ENCODE peak calls at places on chromosomes 6 and 20, in eight cellular contexts. N, M, Q, H, T, B, J and K are unnamed samples.

GRCh38 chr20:57999465-58000111 is 228.9 kb downstream of the ANKRD60 start:
- DNase-seq in N (no peak), M (peak; percentile 38), Q (no peak), H (no peak), T (no peak), B (peak; percentile 58), J (no peak), K (peak; percentile 71)

GRCh38 chr6:20302702-20303251 is 90.5 kb upstream of the MBOAT1 start:
- DNase-seq in N (no peak), M (no peak), Q (no peak), H (no peak), T (no peak), B (no peak), J (no peak), K (no peak)

GRCh38 chr6:9039258-9039657 is 603.9 kb upstream of the SLC35B3 start:
- DNase-seq in N (no peak), M (no peak), Q (no peak), H (no peak), T (no peak), B (no peak), J (no peak), K (no peak)

GRCh38 chr6:41187924-41188886 is 12.7 kb downstream of the TREML2 start:
- DNase-seq in N (no peak), M (no peak), Q (no peak), H (no peak), T (no peak), B (no peak), J (no peak), K (no peak)

GRCh38 chr6:92196320-92196719 is 1223.0 kb downstream of the EPHA7 start:
- DNase-seq in N (no peak), M (no peak), Q (no peak), H (no peak), T (no peak), B (no peak), J (peak; percentile 44), K (no peak)

GRCh38 chr20:8909596-8909995 is 159.3 kb upstream of the PLCB4 start:
- DNase-seq in N (no peak), M (no peak), Q (no peak), H (no peak), T (no peak), B (no peak), J (no peak), K (no peak)

GRCh38 chr6:25227854-25228253 is 51.3 kb upstream of the CARMIL1 start:
- DNase-seq in N (no peak), M (no peak), Q (no peak), H (no peak), T (no peak), B (no peak), J (no peak), K (no peak)

GRCh38 chr6:168075787-168076202 is 3.2 kb downstream of the FRMD1 start:
- DNase-seq in N (no peak), M (no peak), Q (no peak), H (no peak), T (no peak), B (no peak), J (no peak), K (no peak)

GRCh38 chr6:47187108-47187507 is 122.6 kb downstream of the TNFRSF21 start:
- DNase-seq in N (no peak), M (no peak), Q (no peak), H (no peak), T (no peak), B (no peak), J (no peak), K (no peak)

GRCh38 chr6:13068558-13069210 is 259.7 kb downstream of the TBC1D7 start:
- DNase-seq in N (no peak), M (no peak), Q (no peak), H (no peak), T (no peak), B (no peak), J (no peak), K (no peak)

GRCh38 chr20:57688864-57689263 is 21.0 kb downstream of the PMEPA1 start:
- DNase-seq in N (no peak), M (peak; percentile 49), Q (no peak), H (no peak), T (no peak), B (no peak), J (no peak), K (no peak)

GRCh38 chr6:168133186-168133585 is 54.2 kb upstream of the FRMD1 start:
- DNase-seq in N (no peak), M (peak; percentile 34), Q (no peak), H (no peak), T (no peak), B (no peak), J (no peak), K (no peak)

GRCh38 chr6:169420912-169421543 is 167.4 kb upstream of the THBS2 start:
- DNase-seq in N (peak; percentile 1), M (no peak), Q (peak; percentile 26), H (peak; percentile 49), T (peak; percentile 19), B (no peak), J (peak; percentile 50), K (no peak)
- TF ChIP-seq CTCF in N (peak; percentile 39), M (peak; percentile 49), Q (peak; percentile 69), H (peak; percentile 58), T (peak; percentile 25), B (no peak), J (peak; percentile 21), K (no peak)

GRCh38 chr20:13953227-13953626 is 37.2 kb downstream of the SEL1L2 start:
- DNase-seq in N (no peak), M (no peak), Q (no peak), H (peak; percentile 13), T (peak; percentile 24), B (no peak), J (no peak), K (no peak)
- TF ChIP-seq CTCF in N (peak; percentile 61), M (no peak), Q (peak; percentile 54), H (peak; percentile 14), T (peak; percentile 32), B (no peak), J (peak; percentile 31), K (no peak)

DNA sequence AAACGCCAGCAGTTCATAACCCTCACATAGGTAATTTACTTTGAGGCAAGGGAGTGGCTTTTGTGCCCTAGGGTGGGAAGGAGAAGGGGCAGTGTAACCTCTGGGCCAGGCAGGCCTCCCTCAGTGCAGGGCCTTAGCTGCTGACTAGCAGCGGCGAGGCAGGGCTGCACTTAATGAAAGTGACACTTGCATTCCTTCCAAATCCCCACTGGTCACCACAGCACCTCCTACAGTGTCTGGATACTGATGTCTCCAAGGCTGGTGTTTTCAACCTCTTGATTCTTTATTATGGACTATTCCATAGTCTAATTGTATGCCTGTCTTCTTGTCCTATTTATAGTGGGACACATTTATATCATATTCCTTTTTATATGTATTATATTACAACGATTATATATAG is 152.7 kb downstream of the LY86 start:
- DNase-seq in N (no peak), M (no peak), Q (no peak), H (peak; percentile 27), T (no peak), B (no peak), J (no peak), K (no peak)
- TF ChIP-seq CTCF in N (no peak), M (no peak), Q (no peak), H (no peak), T (no peak), B (no peak), J (no peak), K (no peak)

GRCh38 chr20:36784116-36784515 is 10.6 kb upstream of the DSN1 start:
- DNase-seq in N (no peak), M (no peak), Q (no peak), H (no peak), T (no peak), B (no peak), J (no peak), K (no peak)
- TF ChIP-seq CTCF in N (no peak), M (no peak), Q (no peak), H (no peak), T (no peak), B (no peak), J (no peak), K (no peak)

DNA sequence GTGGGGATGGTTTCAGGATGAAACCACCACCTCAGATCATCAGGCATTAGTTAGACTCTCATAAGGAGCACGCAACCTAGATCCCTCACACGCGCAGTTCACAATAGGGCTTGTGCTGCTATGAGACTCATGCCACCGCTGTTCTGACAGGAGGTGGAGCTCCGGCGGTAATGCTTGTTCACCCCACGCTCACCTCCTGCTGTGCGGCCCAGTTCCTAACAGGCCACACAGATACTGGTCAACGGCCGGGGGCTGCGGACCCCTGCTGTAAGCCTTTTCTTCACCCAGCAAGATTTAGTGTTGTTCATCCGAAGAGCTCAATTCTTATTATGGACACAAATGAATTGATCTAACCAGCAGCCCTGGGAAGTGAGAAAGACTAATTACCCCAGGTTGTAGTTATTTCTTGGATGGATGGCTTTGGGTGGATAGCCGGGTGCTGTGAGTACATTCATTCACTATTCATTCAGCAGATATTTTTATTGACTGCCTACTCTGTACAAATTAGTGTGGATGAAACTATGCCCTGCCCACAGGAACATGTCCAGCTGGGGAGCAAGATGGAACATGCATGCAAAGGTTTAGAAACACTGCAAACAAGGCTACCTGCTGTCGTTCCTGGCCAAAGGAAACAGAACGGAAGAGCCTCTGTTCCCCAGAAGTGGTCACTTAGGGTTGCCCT is 57.2 kb downstream of the RIOK1 start:
- DNase-seq in N (no peak), M (no peak), Q (no peak), H (peak; percentile 43), T (no peak), B (no peak), J (no peak), K (no peak)
- TF ChIP-seq CTCF in N (no peak), M (no peak), Q (no peak), H (no peak), T (no peak), B (no peak), J (no peak), K (no peak)

GRCh38 chr6:154261688-154262397 is 94.8 kb downstream of the IPCEF1 start:
- DNase-seq in N (no peak), M (no peak), Q (no peak), H (no peak), T (no peak), B (no peak), J (no peak), K (no peak)
- TF ChIP-seq CTCF in N (no peak), M (no peak), Q (no peak), H (no peak), T (no peak), B (no peak), J (no peak), K (no peak)